ENCODE peak calls at places on chromosome 1, in seven cellular contexts. T is right atrium auricular region, X is kidney epithelial cell, E is WTC11, G is B cell, M is Calu3, H is AG04449. J is an unnamed sample.

GRCh38 chr1:3244539-3245315 is 175.7 kb downstream of the PRDM16 start:
- DNase-seq in T (no peak), X (no peak), E (no peak), G (no peak), M (no peak), H (no peak), J (no peak)

GRCh38 chr1:16073490-16074104 is at the start of gene FAM131C:
- DNase-seq in T (no peak), X (no peak), E (peak), G (peak), M (peak), H (no peak), J (no peak)

GRCh38 chr1:171172471-171172870 is 12.6 kb upstream of the FMO2 start:
- DNase-seq in T (no peak), X (no peak), E (no peak), G (no peak), M (no peak), H (no peak), J (no peak)

GRCh38 chr1:183215936-183216335 is 29.9 kb downstream of the LAMC2 start:
- DNase-seq in T (no peak), X (no peak), E (no peak), G (no peak), M (no peak), H (no peak), J (no peak)

GRCh38 chr1:91958926-91959325 is 9.7 kb downstream of the BRDT start:
- DNase-seq in T (no peak), X (no peak), E (no peak), G (no peak), M (no peak), H (no peak), J (no peak)

GRCh38 chr1:211541715-211542477 is 37.1 kb downstream of the SLC30A1 start:
- DNase-seq in T (no peak), X (no peak), E (no peak), G (no peak), M (peak), H (no peak), J (no peak)

GRCh38 chr1:154419620-154420020 is 14.5 kb downstream of the IL6R start:
- DNase-seq in T (peak), X (peak), E (no peak), G (no peak), M (peak), H (peak), J (peak)

GRCh38 chr1:33512612-33513011 is 40.2 kb downstream of the ZSCAN20 start:
- DNase-seq in T (no peak), X (no peak), E (no peak), G (no peak), M (peak), H (no peak), J (no peak)

GRCh38 chr1:207807395-207808321 is 55.8 kb downstream of the CD46 start:
- DNase-seq in T (no peak), X (no peak), E (no peak), G (peak), M (no peak), H (no peak), J (no peak)

GRCh38 chr1:116115476-116115875 is 4.3 kb downstream of the MAB21L3 start:
- DNase-seq in T (no peak), X (peak), E (no peak), G (no peak), M (peak), H (peak), J (no peak)

GRCh38 chr1:225378880-225379279 is 49.0 kb downstream of the LBR start:
- DNase-seq in T (no peak), X (peak), E (peak), G (no peak), M (no peak), H (peak), J (no peak)

GRCh38 chr1:24567792-24568388 is 12.0 kb downstream of the NCMAP start:
- DNase-seq in T (no peak), X (peak), E (peak), G (no peak), M (peak), H (no peak), J (peak)

DNA sequence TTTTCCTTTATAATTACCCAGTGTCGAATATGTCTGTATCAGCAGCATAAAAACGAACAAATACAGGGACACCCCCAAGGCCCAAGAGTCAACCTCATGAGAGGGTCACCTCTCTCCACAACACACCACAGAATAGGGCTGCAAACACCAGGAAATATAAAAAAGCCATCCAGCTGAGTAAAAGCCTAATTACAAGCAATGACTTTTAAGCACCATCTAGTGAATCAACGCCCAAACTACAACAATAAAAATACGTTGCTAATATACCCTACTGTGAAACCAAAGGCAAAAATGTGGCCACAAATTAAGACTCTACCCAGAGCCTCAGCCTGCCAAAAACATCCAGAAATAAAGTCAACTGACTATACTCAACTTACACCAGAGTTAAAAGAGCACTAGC is 817.9 kb upstream of the NEGR1 start:
- DNase-seq in T (no peak), X (no peak), E (no peak), G (no peak), M (no peak), H (no peak), J (no peak)
- TF ChIP-seq CTCF in T (no peak), X (no peak), E (no peak), G (no peak), M (no peak), H (no peak), J (no peak)

DNA sequence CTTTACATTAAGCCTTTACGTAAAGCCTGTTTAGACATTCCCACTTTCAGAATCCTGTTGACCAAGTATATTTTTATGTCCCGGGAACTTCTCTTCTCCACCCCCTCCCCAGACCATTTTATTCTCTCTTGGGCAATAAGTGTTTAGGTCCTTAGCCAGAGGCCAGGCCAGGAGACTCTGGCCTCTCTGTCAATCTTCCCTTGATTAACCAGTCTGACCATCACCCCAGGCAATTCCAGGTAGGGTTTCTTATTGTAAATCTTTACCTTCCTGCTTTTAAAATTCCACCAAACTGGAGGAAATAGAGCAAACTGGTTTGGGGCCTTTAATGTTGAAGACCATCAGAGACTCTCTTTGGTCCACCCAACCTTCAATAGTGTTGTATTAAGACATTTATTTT is 12.2 kb upstream of the IFI6 start:
- DNase-seq in T (no peak), X (no peak), E (no peak), G (no peak), M (no peak), H (no peak), J (no peak)
- TF ChIP-seq CTCF in T (no peak), X (no peak), E (no peak), G (no peak), M (no peak), H (no peak), J (no peak)

DNA sequence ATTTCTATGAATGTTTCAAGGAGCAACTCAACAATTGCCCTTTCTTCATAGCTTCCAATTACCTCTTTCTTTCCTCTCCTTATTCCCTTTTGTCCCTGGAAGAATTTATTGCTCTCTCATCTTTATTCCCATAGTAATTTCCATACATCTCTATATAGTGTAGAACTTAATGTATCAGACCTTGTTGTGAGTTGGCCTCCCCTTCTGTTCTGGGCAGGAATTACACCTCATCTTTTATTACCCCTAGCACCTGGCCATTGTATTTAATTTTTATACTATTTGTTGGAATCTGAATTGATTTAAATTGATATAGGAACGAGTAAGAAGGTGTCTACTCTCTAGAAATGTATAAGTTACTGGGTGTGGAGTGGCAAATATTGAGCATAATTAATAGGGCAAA is 114.5 kb downstream of the CACHD1 start:
- DNase-seq in T (no peak), X (no peak), E (no peak), G (no peak), M (no peak), H (no peak), J (no peak)
- TF ChIP-seq CTCF in T (no peak), X (no peak), E (peak), G (no peak), M (no peak), H (peak), J (no peak)

DNA sequence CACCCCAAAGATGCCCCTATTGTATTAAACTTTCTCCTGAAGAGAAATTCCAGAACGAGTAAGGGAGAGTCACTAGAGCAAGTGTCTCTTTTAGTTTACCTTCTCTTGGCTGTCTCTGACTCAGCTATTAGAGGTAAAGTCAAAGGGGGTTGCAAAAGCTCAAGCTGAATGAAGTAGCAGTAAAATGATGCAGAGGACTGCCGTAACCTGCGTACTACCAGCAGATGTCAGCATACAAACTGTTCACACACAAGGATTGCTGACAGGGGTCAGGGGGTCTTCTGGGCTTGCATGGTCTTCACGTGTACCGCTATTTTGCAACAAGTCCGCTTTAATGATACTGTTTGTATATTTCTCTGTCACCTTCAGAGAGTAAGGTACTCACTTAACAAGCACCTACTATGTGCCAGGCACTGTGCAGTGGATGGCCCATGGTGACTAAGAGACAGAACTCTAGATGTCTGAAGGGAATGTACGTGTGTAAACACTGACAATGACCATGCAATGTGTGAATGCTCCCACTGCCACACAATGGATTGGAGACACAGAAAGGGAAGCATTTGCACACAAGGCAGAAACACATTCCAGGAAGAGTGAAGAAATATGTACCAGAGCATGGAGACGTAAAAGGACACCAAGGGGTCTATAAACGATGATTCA is 34.9 kb downstream of the CHML start:
- DNase-seq in T (no peak), X (no peak), E (peak), G (no peak), M (no peak), H (no peak), J (no peak)
- TF ChIP-seq CTCF in T (no peak), X (peak), E (no peak), G (no peak), M (peak), H (no peak), J (peak)

J was measured in CD14-positive monocyte.